ENCODE peak calls at places on chromosomes 2 and 18, in ten cellular contexts. W is kidney epithelial cell, T is neural crest cell, R is kidney, I is type B pancreatic cell, O is progenitor cell of endocrine pancreas, B is thyroid gland, F is Calu3, A is fibroblast of lung, Q is HL-60. V is an unnamed sample.
A peak's percentile ranks its signal among the peaks of the same experiment; 100 is the strongest.

GRCh38 chr2:170214309-170214902 is 36.5 kb downstream of the MYO3B start:
- DNase-seq in W (no peak), T (no peak), R (no peak), I (no peak), O (no peak), B (no peak), F (no peak), A (no peak), Q (no peak), V (no peak)

GRCh38 chr2:6254446-6254845 is 562.3 kb downstream of the SOX11 start:
- DNase-seq in W (no peak), T (no peak), R (no peak), I (no peak), O (no peak), B (no peak), F (no peak), A (no peak), Q (no peak), V (no peak)

GRCh38 chr2:149720615-149721014 is 133.0 kb upstream of the MMADHC start:
- DNase-seq in W (no peak), T (no peak), R (no peak), I (no peak), O (no peak), B (no peak), F (no peak), A (no peak), Q (no peak), V (no peak)

GRCh38 chr2:8268172-8268783 is 413.6 kb upstream of the ID2 start:
- DNase-seq in W (no peak), T (no peak), R (no peak), I (no peak), O (no peak), B (no peak), F (no peak), A (peak; percentile 57), Q (no peak), V (no peak)

GRCh38 chr2:67883316-67884080 is 179.3 kb downstream of the C1D start:
- DNase-seq in W (no peak), T (no peak), R (no peak), I (no peak), O (no peak), B (no peak), F (no peak), A (no peak), Q (no peak), V (no peak)

GRCh38 chr18:43587538-43588153 is 310.4 kb upstream of the SYT4 start:
- DNase-seq in W (no peak), T (no peak), R (no peak), I (no peak), O (no peak), B (no peak), F (peak; percentile 7), A (peak; percentile 36), Q (no peak), V (no peak)

GRCh38 chr2:3143602-3144001 is 234.0 kb downstream of the EIPR1 start:
- DNase-seq in W (no peak), T (no peak), R (no peak), I (no peak), O (no peak), B (no peak), F (no peak), A (no peak), Q (no peak), V (no peak)

GRCh38 chr2:1628893-1629292 is 115.4 kb downstream of the PXDN start:
- DNase-seq in W (no peak), T (no peak), R (no peak), I (no peak), O (no peak), B (peak; percentile 90), F (no peak), A (peak; percentile 78), Q (no peak), V (peak; percentile 99)

GRCh38 chr18:26813043-26813442 is 52.5 kb downstream of the AQP4 start:
- DNase-seq in W (peak; percentile 14), T (no peak), R (no peak), I (no peak), O (no peak), B (peak; percentile 63), F (peak; percentile 54), A (peak; percentile 3), Q (no peak), V (no peak)

GRCh38 chr2:239159476-239159911 is 241.3 kb downstream of the HDAC4 start:
- DNase-seq in W (no peak), T (no peak), R (peak; percentile 53), I (peak; percentile 56), O (no peak), B (no peak), F (no peak), A (no peak), Q (no peak), V (no peak)

GRCh38 chr18:58438984-58439311 is 189.9 kb downstream of the ALPK2 start:
- DNase-seq in W (no peak), T (no peak), R (no peak), I (no peak), O (no peak), B (no peak), F (no peak), A (no peak), Q (no peak), V (no peak)

GRCh38 chr2:129707800-129708199 is 271.7 kb upstream of the RAB6C start:
- DNase-seq in W (no peak), T (no peak), R (no peak), I (no peak), O (no peak), B (no peak), F (no peak), A (no peak), Q (no peak), V (no peak)

GRCh38 chr2:241680827-241681599 is 5.6 kb downstream of the DTYMK start:
- DNase-seq in W (peak; percentile 93), T (no peak), R (no peak), I (no peak), O (no peak), B (no peak), F (no peak), A (peak; percentile 99), Q (no peak), V (no peak)

GRCh38 chr2:201793631-201794030 is 12.7 kb upstream of the CDK15 start:
- DNase-seq in W (no peak), T (no peak), R (no peak), I (no peak), O (no peak), B (no peak), F (no peak), A (peak; percentile 82), Q (no peak), V (no peak)

GRCh38 chr18:36899289-36899688 is 70.4 kb downstream of the KIAA1328 start:
- DNase-seq in W (no peak), T (no peak), R (no peak), I (no peak), O (no peak), B (no peak), F (no peak), A (no peak), Q (peak; percentile 38), V (no peak)
- TF ChIP-seq CTCF in W (peak; percentile 14), T (peak; percentile 54), R (no peak), I (peak; percentile 65), O (peak; percentile 35), B (no peak), F (peak; percentile 26), A (no peak), Q (peak; percentile 45), V (peak; percentile 28)

GRCh38 chr18:6248017-6248416 is 166.7 kb downstream of the L3MBTL4 start:
- DNase-seq in W (no peak), T (no peak), R (no peak), I (no peak), O (no peak), B (no peak), F (no peak), A (no peak), Q (no peak), V (no peak)
- TF ChIP-seq CTCF in W (no peak), T (no peak), R (no peak), I (no peak), O (no peak), B (no peak), F (no peak), A (no peak), Q (no peak), V (no peak)

DNA sequence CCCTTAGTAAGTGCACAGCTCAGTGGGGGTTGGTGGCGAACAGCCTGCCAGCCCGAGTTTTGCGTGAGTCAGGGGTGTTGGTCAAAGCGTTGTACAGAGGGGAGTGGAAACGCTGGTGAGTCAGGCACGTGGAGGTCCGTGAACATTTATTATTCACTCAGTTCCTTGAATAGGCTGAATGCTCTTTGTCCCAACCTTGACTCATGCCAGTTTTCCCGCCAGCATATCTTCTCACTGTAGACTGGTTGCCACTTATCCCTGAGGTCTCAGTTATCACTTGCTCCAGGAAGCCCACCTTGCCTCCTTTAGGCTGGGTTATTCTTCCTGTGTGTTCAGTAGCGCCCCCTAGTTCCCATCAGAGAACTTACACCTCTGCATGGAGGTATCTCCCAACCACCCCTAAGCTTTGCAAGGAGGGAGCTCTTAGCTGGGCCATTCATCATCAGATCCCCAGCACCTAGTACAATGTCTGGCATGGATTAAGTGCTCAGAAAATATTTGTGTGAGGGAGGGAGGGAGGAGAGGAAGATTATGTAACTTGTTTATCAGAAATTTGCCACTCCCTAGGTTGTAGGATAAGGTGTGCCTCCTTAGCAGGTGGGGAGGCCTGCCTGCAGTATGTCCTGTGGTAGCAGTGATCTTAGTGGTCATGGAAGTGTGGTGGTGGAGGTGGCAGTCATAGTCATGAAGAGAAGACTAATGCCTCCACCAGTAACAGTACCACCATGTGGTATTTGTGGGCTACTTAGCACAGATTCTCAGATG is 72.1 kb downstream of the CABLES1 start:
- DNase-seq in W (no peak), T (no peak), R (no peak), I (no peak), O (no peak), B (no peak), F (no peak), A (peak; percentile 76), Q (peak; percentile 32), V (no peak)
- TF ChIP-seq CTCF in W (peak; percentile 19), T (peak; percentile 40), R (peak; percentile 25), I (peak; percentile 48), O (peak; percentile 18), B (no peak), F (peak; percentile 10), A (peak; percentile 19), Q (no peak), V (peak; percentile 50)

GRCh38 chr2:236168110-236169067 is at the start of gene GBX2:
- DNase-seq in W (peak; percentile 25), T (peak; percentile 61), R (no peak), I (peak; percentile 83), O (no peak), B (peak; percentile 18), F (peak; percentile 80), A (peak; percentile 69), Q (no peak), V (no peak)

GRCh38 chr2:236166157-236166780 is 1.9 kb downstream of the GBX2 start:
- DNase-seq in W (no peak), T (no peak), R (no peak), I (no peak), O (no peak), B (peak; percentile 36), F (no peak), A (no peak), Q (no peak), V (no peak)

GRCh38 chr2:236166781-236167296 is 1.3 kb downstream of the GBX2 start:
- DNase-seq in W (no peak), T (no peak), R (no peak), I (no peak), O (no peak), B (no peak), F (peak; percentile 26), A (no peak), Q (no peak), V (no peak)

GRCh38 chr2:236169151-236169721 is 1.1 kb upstream of the GBX2 start:
- DNase-seq in W (no peak), T (no peak), R (no peak), I (no peak), O (no peak), B (no peak), F (no peak), A (no peak), Q (no peak), V (no peak)

GRCh38 chr2:236167297-236168109 is 683 bp downstream of the GBX2 start:
- DNase-seq in W (no peak), T (no peak), R (peak; percentile 71), I (no peak), O (no peak), B (no peak), F (peak; percentile 53), A (peak; percentile 66), Q (no peak), V (no peak)
- TF ChIP-seq CTCF in W (no peak), T (peak; percentile 32), R (peak; percentile 1), I (peak; percentile 42), O (peak; percentile 34), B (no peak), F (peak; percentile 31), A (peak; percentile 17), Q (no peak), V (peak; percentile 22)